ENCODE peak calls at places on chromosomes 2 and 18, in ten cellular contexts. I is GDM1; J is hepatic stellate cell; L is stimulated activated CD8-positive, alpha-beta memory T cell treated with anti-CD3 and anti-CD28 coated beads, Interleukin-7, amount 100 ng/mL, for 1 hour; B is stimulated activated CD4-positive, alpha-beta T cell treated with anti-CD3 and anti-CD28 coated beads, TNF-alpha, amount 100 ng/mL, for 1 hour; G is Ammon's horn; N is HTR-8/SVneo; H is activated CD8-positive, alpha-beta memory T cell treated with anti-CD3 and anti-CD28 coated beads for 24 hours; U is CD14-positive monocyte; E is GM23248. F is an unnamed sample.

GRCh38 chr18:3830604-3831003 is 380.6 kb downstream of the TGIF1 start:
- DNase-seq in B (no peak), U (no peak), L (no peak), J (no peak), I (no peak), N (no peak), E (no peak), H (no peak), G (no peak), F (no peak)

GRCh38 chr2:171318463-171318934 is 115.3 kb downstream of the METTL8 start:
- DNase-seq in U (no peak), I (no peak), B (no peak), H (no peak), J (no peak), E (peak), G (peak), L (no peak), N (no peak), F (no peak)

GRCh38 chr18:76354348-76354747 is 140.7 kb downstream of the ZNF516 start:
- DNase-seq in H (peak), L (no peak), I (no peak), G (no peak), B (no peak), U (no peak), N (no peak), E (peak), J (peak), F (no peak)

GRCh38 chr18:25875574-25875973 is 214.8 kb downstream of the SS18 start:
- DNase-seq in I (no peak), N (no peak), J (no peak), U (no peak), L (no peak), H (no peak), G (no peak), B (no peak), E (no peak), F (no peak)

GRCh38 chr18:31990823-31991222 is 27.8 kb upstream of the RNF125 start:
- DNase-seq in N (no peak), B (no peak), I (no peak), G (peak), L (no peak), E (no peak), U (no peak), J (no peak), H (no peak), F (peak)

GRCh38 chr2:241953324-241953851 is 83.9 kb downstream of the RTP5 start:
- DNase-seq in G (no peak), B (no peak), N (no peak), E (no peak), L (no peak), J (no peak), U (no peak), I (no peak), H (no peak), F (no peak)

GRCh38 chr2:167404896-167405295 is 516.6 kb downstream of the XIRP2 start:
- DNase-seq in I (no peak), H (no peak), N (no peak), B (no peak), J (no peak), E (peak), G (no peak), U (no peak), L (no peak), F (peak)

GRCh38 chr18:76528477-76529432 is 33.7 kb upstream of the ZNF516 start:
- DNase-seq in G (no peak), E (peak), J (peak), H (no peak), L (no peak), U (peak), I (no peak), N (peak), B (no peak), F (no peak)

GRCh38 chr2:164757934-164758695 is 83.5 kb downstream of the COBLL1 start:
- DNase-seq in B (no peak), G (no peak), I (no peak), E (peak), J (peak), H (no peak), N (no peak), U (no peak), L (no peak), F (no peak)

GRCh38 chr2:134692461-134692860 is 26.3 kb downstream of the TMEM163 start:
- DNase-seq in J (no peak), I (no peak), L (no peak), B (no peak), E (no peak), U (no peak), N (no peak), H (no peak), G (no peak), F (no peak)

GRCh38 chr2:168698959-168699358 is 103.5 kb upstream of the NOSTRIN start:
- DNase-seq in J (no peak), I (no peak), U (no peak), L (no peak), B (no peak), E (no peak), G (no peak), H (no peak), N (no peak), F (no peak)

GRCh38 chr2:54083021-54083420 is 32.4 kb upstream of the ACYP2 start:
- DNase-seq in B (no peak), U (no peak), L (no peak), G (peak), N (no peak), H (no peak), I (no peak), E (no peak), J (no peak), F (no peak)

GRCh38 chr2:71609958-71610357 is 156.6 kb downstream of the DYSF start:
- DNase-seq in G (no peak), J (peak), U (no peak), L (no peak), I (no peak), N (peak), H (no peak), E (peak), B (no peak), F (no peak)

GRCh38 chr2:153811516-153811915 is 60.2 kb upstream of the GALNT13 start:
- DNase-seq in J (no peak), I (no peak), L (no peak), B (no peak), G (peak), N (no peak), H (no peak), U (no peak), E (no peak), F (no peak)

GRCh38 chr18:46182633-46183401 is 78.6 kb downstream of the HAUS1 start:
- DNase-seq in G (no peak), H (no peak), U (no peak), E (no peak), L (no peak), N (no peak), B (no peak), I (no peak), J (no peak), F (no peak)

GRCh38 chr2:178914259-178914849 is 107.1 kb upstream of the TTN start:
- DNase-seq in G (peak), J (peak), B (peak), U (peak), L (peak), E (peak), I (peak), N (peak), H (peak), F (peak)

GRCh38 chr18:74714796-74715195 is 117.1 kb downstream of the ZNF407 start:
- DNase-seq in H (no peak), B (no peak), J (no peak), I (no peak), U (no peak), L (no peak), N (no peak), G (no peak), E (no peak), F (no peak)

GRCh38 chr2:134917958-134918517 is 584 bp upstream of the CCNT2 start:
- DNase-seq in N (peak), B (no peak), U (peak), J (no peak), E (peak), H (peak), I (no peak), G (peak), L (peak), F (peak)

GRCh38 chr2:132670104-132670960 is at the start of gene LYPD1:
- DNase-seq in B (no peak), J (no peak), U (no peak), E (peak), G (peak), L (no peak), I (no peak), N (peak), H (no peak), F (peak)

GRCh38 chr2:64104944-64105343 is 39.3 kb downstream of the PELI1 start:
- DNase-seq in L (no peak), N (no peak), U (no peak), G (no peak), I (no peak), J (no peak), H (no peak), E (peak), B (no peak), F (no peak)

F was measured in foreskin melanocyte.